ENCODE peak calls at places on chromosomes 12 and 14, in six cellular contexts. One of them, this sample, is unnamed.

GRCh38 chr12:127065595-127065994 is 1201.4 kb upstream of the TMEM132C start:
- DNase-seq in upper lobe of left lung: no peak
- DNase-seq in right lobe of liver: no peak
- DNase-seq in GM12878: no peak
- DNase-seq in IMR-90: no peak
- DNase-seq in spleen: no peak
- DNase-seq in this sample: no peak

GRCh38 chr12:108826807-108827721 is 30.3 kb downstream of the SSH1 start:
- DNase-seq in upper lobe of left lung: no peak
- DNase-seq in GM12878: no peak
- DNase-seq in spleen: peak; percentile 55
- DNase-seq in IMR-90: peak; percentile 60
- DNase-seq in right lobe of liver: no peak
- DNase-seq in this sample: no peak

GRCh38 chr12:116697305-116698130 is 40.4 kb downstream of the SPRING1 start:
- DNase-seq in GM12878: no peak
- DNase-seq in spleen: no peak
- DNase-seq in upper lobe of left lung: no peak
- DNase-seq in right lobe of liver: no peak
- DNase-seq in IMR-90: no peak
- DNase-seq in this sample: no peak

GRCh38 chr12:128813883-128814282 is 9.9 kb downstream of the SLC15A4 start:
- DNase-seq in spleen: no peak
- DNase-seq in IMR-90: no peak
- DNase-seq in right lobe of liver: no peak
- DNase-seq in GM12878: no peak
- DNase-seq in upper lobe of left lung: no peak
- DNase-seq in this sample: no peak

GRCh38 chr12:46269429-46270241 is 792 bp upstream of the SLC38A1 start:
- DNase-seq in right lobe of liver: no peak
- DNase-seq in GM12878: no peak
- DNase-seq in upper lobe of left lung: no peak
- DNase-seq in spleen: no peak
- DNase-seq in IMR-90: no peak
- DNase-seq in this sample: no peak

GRCh38 chr14:28785096-28785952 is 18.7 kb downstream of the FOXG1 start:
- DNase-seq in right lobe of liver: no peak
- DNase-seq in GM12878: no peak
- DNase-seq in upper lobe of left lung: peak; percentile 76
- DNase-seq in IMR-90: peak; percentile 0
- DNase-seq in spleen: no peak
- DNase-seq in this sample: no peak

GRCh38 chr12:112590281-112590680 is 171.5 kb downstream of the PTPN11 start:
- DNase-seq in IMR-90: no peak
- DNase-seq in right lobe of liver: no peak
- DNase-seq in spleen: no peak
- DNase-seq in GM12878: no peak
- DNase-seq in upper lobe of left lung: no peak
- DNase-seq in this sample: no peak

GRCh38 chr14:73786942-73787759 is 64.5 kb upstream of the PTGR2 start:
- DNase-seq in right lobe of liver: peak; percentile 80
- DNase-seq in GM12878: no peak
- DNase-seq in spleen: peak; percentile 95
- DNase-seq in IMR-90: peak; percentile 35
- DNase-seq in upper lobe of left lung: peak; percentile 95
- DNase-seq in this sample: no peak

GRCh38 chr14:53613404-53614253 is 343.0 kb downstream of the BMP4 start:
- DNase-seq in upper lobe of left lung: no peak
- DNase-seq in right lobe of liver: peak; percentile 53
- DNase-seq in GM12878: peak; percentile 98
- DNase-seq in IMR-90: peak; percentile 90
- DNase-seq in spleen: peak; percentile 75
- DNase-seq in this sample: peak; percentile 30

GRCh38 chr12:42017036-42017435 is 127.6 kb downstream of the GXYLT1 start:
- DNase-seq in IMR-90: no peak
- DNase-seq in GM12878: no peak
- DNase-seq in spleen: no peak
- DNase-seq in upper lobe of left lung: no peak
- DNase-seq in right lobe of liver: no peak
- DNase-seq in this sample: no peak

GRCh38 chr14:52124791-52125661 is 56.2 kb upstream of the NID2 start:
- DNase-seq in spleen: no peak
- DNase-seq in GM12878: no peak
- DNase-seq in IMR-90: peak; percentile 87
- DNase-seq in right lobe of liver: no peak
- DNase-seq in upper lobe of left lung: no peak
- DNase-seq in this sample: no peak

GRCh38 chr12:53379389-53380103 is 430 bp upstream of the SP1 start:
- DNase-seq in right lobe of liver: peak; percentile 94
- DNase-seq in spleen: peak; percentile 96
- DNase-seq in upper lobe of left lung: no peak
- DNase-seq in IMR-90: peak; percentile 100
- DNase-seq in GM12878: peak; percentile 100
- DNase-seq in this sample: peak; percentile 83
- TF ChIP-seq POLR2A in right lobe of liver: peak; percentile 93
- TF ChIP-seq POLR2A in spleen: peak; percentile 72
- TF ChIP-seq POLR2A in upper lobe of left lung: peak; percentile 91
- TF ChIP-seq POLR2A in IMR-90: peak; percentile 83
- TF ChIP-seq POLR2A in GM12878: peak; percentile 97
- TF ChIP-seq POLR2A in this sample: peak; percentile 81

GRCh38 chr12:55929306-55929791 is 1.6 kb upstream of the DGKA start:
- DNase-seq in right lobe of liver: peak; percentile 37
- DNase-seq in GM12878: peak; percentile 70
- DNase-seq in upper lobe of left lung: peak; percentile 84
- DNase-seq in spleen: peak; percentile 96
- DNase-seq in IMR-90: no peak
- DNase-seq in this sample: no peak
- TF ChIP-seq POLR2A in right lobe of liver: no peak
- TF ChIP-seq POLR2A in GM12878: peak; percentile 72
- TF ChIP-seq POLR2A in upper lobe of left lung: no peak
- TF ChIP-seq POLR2A in spleen: no peak
- TF ChIP-seq POLR2A in IMR-90: no peak
- TF ChIP-seq POLR2A in this sample: no peak

GRCh38 chr14:35384386-35385041 is 20.0 kb downstream of the NFKBIA start:
- DNase-seq in upper lobe of left lung: peak; percentile 56
- DNase-seq in GM12878: no peak
- DNase-seq in right lobe of liver: peak; percentile 35
- DNase-seq in spleen: no peak
- DNase-seq in IMR-90: peak; percentile 99
- DNase-seq in this sample: peak; percentile 66

GRCh38 chr14:35386673-35387125 is 17.9 kb downstream of the NFKBIA start:
- DNase-seq in upper lobe of left lung: no peak
- DNase-seq in right lobe of liver: no peak
- DNase-seq in GM12878: no peak
- DNase-seq in IMR-90: no peak
- DNase-seq in spleen: no peak
- DNase-seq in this sample: no peak

GRCh38 chr14:35383569-35384385 is 20.8 kb downstream of the NFKBIA start:
- DNase-seq in IMR-90: no peak
- DNase-seq in GM12878: no peak
- DNase-seq in spleen: peak; percentile 41
- DNase-seq in right lobe of liver: no peak
- DNase-seq in upper lobe of left lung: peak; percentile 47
- DNase-seq in this sample: no peak

GRCh38 chr14:35387209-35387608 is 17.3 kb downstream of the NFKBIA start:
- DNase-seq in GM12878: no peak
- DNase-seq in right lobe of liver: no peak
- DNase-seq in spleen: no peak
- DNase-seq in upper lobe of left lung: no peak
- DNase-seq in IMR-90: no peak
- DNase-seq in this sample: no peak

GRCh38 chr14:35385042-35385839 is 19.3 kb downstream of the NFKBIA start:
- DNase-seq in GM12878: no peak
- DNase-seq in spleen: no peak
- DNase-seq in IMR-90: peak; percentile 93
- DNase-seq in right lobe of liver: peak; percentile 57
- DNase-seq in upper lobe of left lung: peak; percentile 39
- DNase-seq in this sample: peak; percentile 45
- TF ChIP-seq POLR2A in GM12878: no peak
- TF ChIP-seq POLR2A in spleen: no peak
- TF ChIP-seq POLR2A in IMR-90: peak; percentile 46
- TF ChIP-seq POLR2A in right lobe of liver: no peak
- TF ChIP-seq POLR2A in upper lobe of left lung: no peak
- TF ChIP-seq POLR2A in this sample: no peak

DNA sequence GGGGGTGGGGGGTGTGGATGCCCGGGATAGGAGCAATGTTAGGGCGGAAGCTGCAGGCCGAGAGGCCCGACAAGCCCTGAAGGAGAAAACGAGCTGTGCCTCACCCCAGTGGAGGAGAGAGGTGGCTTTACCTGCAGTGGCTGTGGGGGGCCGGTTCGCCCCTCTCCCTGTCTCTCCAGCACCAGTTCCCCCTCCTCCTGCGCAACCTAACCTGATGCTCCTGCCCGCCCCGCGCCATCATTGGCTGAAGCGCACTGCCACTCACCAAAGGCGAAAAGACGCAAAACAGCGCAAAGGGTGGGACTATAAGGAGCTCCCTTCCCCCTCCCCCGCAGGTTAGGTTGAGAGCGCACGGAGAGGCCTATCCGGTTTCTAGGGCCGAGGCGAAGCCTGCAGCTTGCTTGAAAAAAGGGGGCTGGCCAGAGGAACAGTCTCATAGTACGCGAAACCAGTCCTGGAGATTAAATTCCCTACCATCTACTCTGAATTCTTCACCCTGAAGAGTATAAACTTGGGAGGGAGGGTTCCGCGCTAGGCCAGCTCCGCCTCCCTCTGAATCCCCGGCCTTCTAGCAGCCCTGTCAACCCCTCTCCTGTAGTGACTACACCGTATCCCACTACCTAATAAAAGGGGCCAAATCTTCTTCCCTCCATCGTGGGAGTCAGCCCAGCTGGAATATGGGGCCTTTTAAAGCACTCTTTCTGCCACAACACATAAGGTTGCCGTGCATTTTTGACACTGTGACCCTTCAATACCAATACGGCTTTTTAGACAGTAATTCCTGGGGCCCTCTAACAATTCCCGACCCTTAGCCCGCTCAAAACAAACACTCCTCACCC is 18.6 kb downstream of the CHD8 start:
- DNase-seq in upper lobe of left lung: peak; percentile 98
- DNase-seq in GM12878: peak; percentile 94
- DNase-seq in IMR-90: peak; percentile 99
- DNase-seq in spleen: peak; percentile 99
- DNase-seq in right lobe of liver: peak; percentile 97
- DNase-seq in this sample: peak; percentile 55
- TF ChIP-seq POLR2A in upper lobe of left lung: no peak
- TF ChIP-seq POLR2A in GM12878: peak; percentile 90
- TF ChIP-seq POLR2A in IMR-90: no peak
- TF ChIP-seq POLR2A in spleen: no peak
- TF ChIP-seq POLR2A in right lobe of liver: peak; percentile 60
- TF ChIP-seq POLR2A in this sample: peak; percentile 20

DNA sequence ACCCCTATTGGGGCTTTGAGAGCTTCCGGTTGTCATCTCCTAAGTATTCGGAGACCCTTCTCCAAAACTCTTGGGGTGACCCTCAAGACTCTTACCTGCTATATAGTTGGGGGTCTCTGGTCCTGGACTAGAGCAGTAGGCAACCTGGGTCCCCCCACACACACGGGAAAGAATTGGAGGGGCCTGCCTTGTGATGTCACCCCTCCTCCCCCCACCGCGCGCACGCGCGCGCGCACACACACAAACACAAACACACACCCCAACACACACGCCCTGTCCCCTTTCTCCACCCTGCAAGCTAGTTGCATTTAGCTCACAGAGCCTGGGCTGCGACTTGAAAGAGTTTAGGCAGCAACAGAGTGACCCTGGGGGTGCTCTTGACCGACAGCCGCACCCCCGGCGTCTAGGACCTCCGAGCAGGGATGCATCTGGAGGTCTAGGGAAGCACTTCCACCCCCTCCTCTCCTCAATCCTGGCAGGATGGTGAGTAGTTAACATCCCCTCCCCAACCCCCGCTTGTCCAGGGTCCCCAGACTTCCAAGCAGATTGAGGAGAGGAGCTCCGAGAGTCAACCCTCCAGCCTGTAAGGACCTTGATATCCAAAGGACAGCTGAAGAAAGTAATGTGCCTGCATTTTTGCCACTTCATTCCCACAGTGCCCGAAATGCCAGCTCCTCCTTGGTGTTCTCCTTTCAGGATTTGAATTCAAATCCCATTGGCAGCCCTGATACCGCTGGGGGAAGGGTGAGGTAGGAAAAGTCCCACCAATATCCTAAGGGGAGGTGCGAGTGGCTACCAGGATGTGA is 1.4 kb upstream of the DNAJC14 start:
- DNase-seq in right lobe of liver: peak; percentile 58
- DNase-seq in upper lobe of left lung: peak; percentile 95
- DNase-seq in IMR-90: peak; percentile 56
- DNase-seq in spleen: peak; percentile 85
- DNase-seq in GM12878: no peak
- DNase-seq in this sample: no peak
- TF ChIP-seq POLR2A in right lobe of liver: peak; percentile 38
- TF ChIP-seq POLR2A in upper lobe of left lung: peak; percentile 65
- TF ChIP-seq POLR2A in IMR-90: no peak
- TF ChIP-seq POLR2A in spleen: no peak
- TF ChIP-seq POLR2A in GM12878: peak; percentile 46
- TF ChIP-seq POLR2A in this sample: no peak

DNA sequence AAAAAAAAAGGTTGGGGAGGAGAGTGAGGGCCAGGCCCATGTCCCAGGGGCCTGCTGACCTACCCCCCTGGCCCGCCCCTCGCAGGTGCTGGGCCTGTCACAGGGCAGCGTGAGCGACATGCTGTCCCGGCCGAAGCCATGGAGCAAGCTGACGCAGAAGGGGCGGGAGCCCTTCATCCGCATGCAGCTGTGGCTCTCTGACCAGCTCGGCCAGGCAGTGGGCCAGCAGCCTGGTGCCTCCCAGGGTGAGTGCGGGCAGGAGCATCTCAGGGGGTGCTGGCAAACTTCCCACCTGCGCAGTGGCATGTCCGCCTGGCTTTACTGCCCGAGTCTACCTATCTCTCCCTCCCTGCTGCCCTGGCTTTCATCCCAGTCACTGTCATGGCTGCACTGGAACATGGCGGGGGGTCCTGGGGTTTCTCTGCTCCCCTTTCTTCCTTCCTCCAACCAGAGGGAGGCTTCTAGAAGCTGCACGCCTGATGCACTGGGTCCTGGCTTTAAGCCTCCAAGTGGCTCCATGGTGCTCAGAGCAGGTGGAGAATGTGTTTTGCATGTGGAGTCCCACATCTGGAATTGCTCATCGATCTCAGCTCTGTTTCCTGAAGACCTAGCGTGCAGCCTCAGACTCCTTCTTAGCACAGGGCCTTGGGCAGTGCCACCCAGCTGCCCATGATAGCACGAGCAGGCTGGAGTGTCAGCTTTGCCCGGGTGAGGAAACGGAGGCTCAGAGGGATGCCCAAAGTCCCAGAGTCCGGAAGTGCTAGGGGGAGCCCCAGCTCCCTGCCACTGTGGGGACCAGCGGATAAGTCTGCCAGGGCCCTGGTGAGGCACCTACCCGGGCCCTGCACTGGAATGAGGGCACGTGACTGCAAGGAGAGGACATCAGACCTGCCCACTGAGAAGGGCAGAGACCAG is 46.3 kb downstream of the PHETA1 start:
- DNase-seq in spleen: no peak
- DNase-seq in IMR-90: no peak
- DNase-seq in right lobe of liver: no peak
- DNase-seq in upper lobe of left lung: peak; percentile 64
- DNase-seq in GM12878: no peak
- DNase-seq in this sample: peak; percentile 97
- TF ChIP-seq POLR2A in spleen: no peak
- TF ChIP-seq POLR2A in IMR-90: no peak
- TF ChIP-seq POLR2A in right lobe of liver: no peak
- TF ChIP-seq POLR2A in upper lobe of left lung: no peak
- TF ChIP-seq POLR2A in GM12878: no peak
- TF ChIP-seq POLR2A in this sample: no peak